ENCODE peak calls at places on chromosomes 2 and 18, in eight cellular contexts. V, X, W, S, A, D, U and J are unnamed samples.

GRCh38 chr18:62767321-62767720 is 52.0 kb downstream of the PHLPP1 start:
- DNase-seq in W (peak), D (no peak), V (peak), A (no peak), X (no peak), U (no peak), S (no peak), J (no peak)

GRCh38 chr2:189685540-189686229 is 11.2 kb downstream of the ANKAR start:
- DNase-seq in A (peak), V (peak), S (no peak), W (peak), X (no peak), U (peak), D (peak), J (peak)

GRCh38 chr2:135948642-135949355 is 36.6 kb downstream of the DARS1 start:
- DNase-seq in U (no peak), V (peak), A (no peak), S (no peak), D (no peak), X (no peak), W (peak), J (peak)

GRCh38 chr2:13284688-13285087 is 568.0 kb downstream of the TRIB2 start:
- DNase-seq in D (no peak), S (no peak), V (no peak), A (no peak), U (no peak), X (no peak), W (no peak), J (no peak)

GRCh38 chr2:65017335-65017734 is 28.1 kb downstream of the SLC1A4 start:
- DNase-seq in V (no peak), D (no peak), X (peak), U (no peak), W (no peak), S (no peak), A (peak), J (no peak)

GRCh38 chr2:129934044-129934822 is 45.2 kb upstream of the RAB6C start:
- DNase-seq in W (no peak), S (peak), A (no peak), X (no peak), U (no peak), D (no peak), V (no peak), J (no peak)

GRCh38 chr2:14626873-14627272 is 5.6 kb upstream of the LRATD1 start:
- DNase-seq in A (no peak), V (no peak), U (no peak), X (no peak), D (no peak), S (no peak), W (peak), J (no peak)

GRCh38 chr2:216464104-216464720 is 34.4 kb upstream of the RPL37A start:
- DNase-seq in S (no peak), U (no peak), X (peak), A (no peak), W (no peak), V (no peak), D (no peak), J (no peak)

GRCh38 chr2:203394519-203395227 is 66.5 kb downstream of the ABI2 start:
- DNase-seq in A (no peak), D (no peak), U (no peak), V (no peak), X (no peak), W (no peak), S (no peak), J (peak)

GRCh38 chr2:20448246-20449046 is 1.6 kb downstream of the RHOB start:
- DNase-seq in A (peak), U (no peak), D (no peak), V (peak), W (no peak), X (no peak), S (peak), J (peak)

GRCh38 chr18:23281626-23282436 is 146.5 kb downstream of the CABLES1 start:
- DNase-seq in V (no peak), D (no peak), A (no peak), W (peak), X (no peak), S (no peak), U (no peak), J (no peak)

GRCh38 chr2:12861344-12861942 is 144.7 kb downstream of the TRIB2 start:
- DNase-seq in X (no peak), U (no peak), V (peak), D (no peak), S (no peak), W (peak), A (no peak), J (peak)

GRCh38 chr2:173148520-173148919 is 72.9 kb downstream of the MAP3K20 start:
- DNase-seq in X (no peak), W (peak), U (no peak), V (no peak), S (no peak), D (no peak), A (no peak), J (no peak)

GRCh38 chr2:192978317-192978874 is 783.7 kb upstream of the TMEFF2 start:
- DNase-seq in A (no peak), V (no peak), S (no peak), U (no peak), D (no peak), W (no peak), X (no peak), J (no peak)

GRCh38 chr2:43467889-43468288 is 127.9 kb downstream of the THADA start:
- DNase-seq in U (no peak), X (no peak), D (no peak), V (peak), S (no peak), W (peak), A (no peak), J (peak)

GRCh38 chr2:16252251-16252650 is 311.9 kb downstream of the MYCN start:
- DNase-seq in X (no peak), D (no peak), W (no peak), S (no peak), A (no peak), U (no peak), V (no peak), J (no peak)

GRCh38 chr2:37833420-37833819 is 91.7 kb upstream of the RMDN2 start:
- DNase-seq in U (no peak), D (no peak), A (no peak), W (no peak), V (no peak), S (peak), X (no peak), J (no peak)

GRCh38 chr2:219457784-219458369 is 23.2 kb downstream of the SPEG start:
- DNase-seq in X (no peak), S (no peak), U (no peak), D (no peak), W (peak), A (no peak), V (no peak), J (no peak)

GRCh38 chr2:70726947-70727725 is 40.9 kb downstream of the ADD2 start:
- DNase-seq in X (no peak), S (no peak), D (no peak), W (peak), A (no peak), U (no peak), V (peak), J (no peak)

GRCh38 chr2:143259368-143259958 is 130.2 kb downstream of the ARHGAP15 start:
- DNase-seq in D (peak), X (peak), V (peak), U (peak), A (peak), S (peak), W (peak), J (peak)

GRCh38 chr2:203664029-203664755 is 42.2 kb upstream of the CD28 start:
- DNase-seq in U (no peak), A (no peak), W (peak), X (no peak), D (no peak), S (no peak), V (no peak), J (no peak)

GRCh38 chr2:232888099-232888836 is 18.2 kb downstream of the SNORC start:
- DNase-seq in W (no peak), X (no peak), S (peak), D (no peak), A (no peak), U (no peak), V (no peak), J (no peak)

GRCh38 chr2:149561309-149561926 is 26.2 kb downstream of the MMADHC start:
- DNase-seq in V (peak), X (no peak), A (no peak), D (no peak), U (no peak), S (no peak), W (peak), J (peak)

GRCh38 chr2:53593891-53594585 is 173.6 kb upstream of the CHAC2 start:
- DNase-seq in A (no peak), V (peak), W (peak), S (no peak), U (no peak), X (no peak), D (no peak), J (peak)

GRCh38 chr2:142188562-142188961 is 57.7 kb upstream of the LRP1B start:
- DNase-seq in X (no peak), U (no peak), D (no peak), A (no peak), W (peak), S (no peak), V (no peak), J (peak)

GRCh38 chr2:158031371-158031770 is 70.3 kb upstream of the UPP2 start:
- DNase-seq in U (no peak), S (no peak), D (no peak), V (no peak), X (no peak), W (no peak), A (no peak), J (no peak)

GRCh38 chr2:158038906-158039305 is 62.8 kb upstream of the UPP2 start:
- DNase-seq in S (no peak), A (no peak), X (no peak), V (no peak), W (no peak), D (no peak), U (no peak), J (no peak)

DNA sequence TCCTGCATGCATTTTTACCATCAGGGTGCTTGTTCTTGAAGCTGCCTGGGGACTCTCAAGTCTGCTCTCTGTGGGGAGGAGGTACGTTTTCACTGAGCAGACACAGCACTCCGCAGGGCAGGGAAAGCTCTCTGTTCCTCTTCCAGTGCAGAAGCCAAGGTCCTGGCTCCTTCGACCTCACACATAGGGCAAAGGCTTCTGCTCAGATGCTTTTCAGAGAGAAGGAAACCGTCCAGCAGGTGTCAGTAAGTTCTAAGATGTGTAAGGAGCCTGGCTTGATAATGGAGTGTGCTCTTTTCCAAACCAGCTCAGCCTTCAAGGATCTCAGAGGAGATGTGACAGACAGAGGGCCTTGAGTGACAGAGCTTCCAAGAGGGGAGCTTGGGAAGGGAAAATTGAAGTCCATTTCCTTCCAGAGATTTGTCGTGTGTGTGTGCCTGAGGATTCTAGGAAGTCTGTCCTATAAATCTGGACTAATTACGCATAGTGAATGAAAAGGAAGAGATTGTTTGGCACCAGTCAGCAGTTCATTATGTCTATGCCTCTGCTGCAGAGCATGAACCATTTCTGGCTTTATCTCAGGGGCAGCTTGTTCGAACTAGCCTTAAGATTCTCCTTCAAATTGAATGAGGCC is 67.4 kb upstream of the UPP2 start:
- DNase-seq in X (peak), S (no peak), U (no peak), D (no peak), W (peak), A (no peak), V (peak), J (peak)
- TF ChIP-seq CTCF in X (peak), S (no peak), U (peak), D (peak), W (peak), A (no peak), V (peak), J (peak)

DNA sequence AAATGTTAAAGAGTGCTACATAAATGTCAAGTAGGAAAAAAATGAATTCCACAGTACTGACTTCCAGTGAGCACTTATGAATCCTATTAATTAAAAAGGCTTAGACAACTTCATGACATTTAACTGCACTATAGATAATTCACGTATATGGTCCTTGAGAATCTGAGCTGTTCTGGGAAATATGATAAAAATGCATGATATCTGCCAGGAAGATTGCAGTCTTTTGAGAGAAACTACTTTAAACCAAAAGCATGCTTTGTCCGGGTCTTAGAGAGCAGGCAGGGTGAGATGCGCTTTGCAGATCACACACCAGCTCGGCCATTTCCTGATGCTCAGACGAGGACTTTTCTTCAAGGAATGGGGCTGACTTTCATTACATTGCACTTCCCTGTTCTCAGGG is 42.6 kb downstream of the CMPK2 start:
- DNase-seq in D (no peak), S (no peak), X (no peak), W (no peak), U (no peak), A (no peak), V (peak), J (peak)
- H3K4me3 ChIP-seq in D (no peak), S (no peak), X (no peak), W (no peak), U (no peak), A (no peak), V (no peak), J (no peak)

GRCh38 chr18:50928551-50928950 is 39.3 kb upstream of the ELAC1 start:
- DNase-seq in A (no peak), D (no peak), X (no peak), V (peak), U (no peak), S (no peak), W (no peak), J (no peak)
- TF ChIP-seq CTCF in A (no peak), D (no peak), X (no peak), V (no peak), U (no peak), S (no peak), W (no peak), J (no peak)

GRCh38 chr2:209771474-209772292 is at the start of gene UNC80:
- DNase-seq in X (peak), A (peak), S (peak), D (peak), U (peak), V (peak), W (peak), J (peak)

GRCh38 chr2:209763106-209763505 is 8.5 kb upstream of the UNC80 start:
- DNase-seq in W (no peak), S (no peak), A (no peak), X (no peak), U (no peak), D (no peak), V (no peak), J (no peak)

GRCh38 chr2:209766613-209767012 is 5.0 kb upstream of the UNC80 start:
- DNase-seq in X (no peak), V (no peak), A (no peak), S (no peak), U (no peak), D (no peak), W (no peak), J (no peak)

GRCh38 chr2:209768557-209768956 is 3.1 kb upstream of the UNC80 start:
- DNase-seq in D (no peak), V (no peak), X (no peak), W (no peak), A (no peak), S (no peak), U (no peak), J (no peak)

GRCh38 chr2:209767316-209767715 is 4.3 kb upstream of the UNC80 start:
- DNase-seq in A (no peak), X (no peak), W (no peak), S (no peak), V (no peak), D (no peak), U (no peak), J (no peak)
- H3K4me3 ChIP-seq in A (no peak), X (no peak), W (no peak), S (no peak), V (no peak), D (no peak), U (no peak), J (no peak)

GRCh38 chr2:137888845-137889244 is 75.4 kb upstream of the HNMT start:
- DNase-seq in W (peak), X (no peak), U (no peak), D (no peak), S (no peak), V (peak), A (peak), J (peak)
- TF ChIP-seq CTCF in W (peak), X (peak), U (no peak), D (peak), S (no peak), V (peak), A (no peak), J (peak)

GRCh38 chr18:7725897-7726296 is 158.8 kb downstream of the PTPRM start:
- DNase-seq in U (no peak), V (no peak), S (no peak), D (no peak), A (no peak), X (no peak), W (no peak), J (no peak)
- H3K4me3 ChIP-seq in U (no peak), V (no peak), S (no peak), D (no peak), A (no peak), X (no peak), W (no peak), J (no peak)

GRCh38 chr2:132034646-132035045 is 127.1 kb downstream of the ANKRD30BL start:
- DNase-seq in V (no peak), W (no peak), A (no peak), S (no peak), X (no peak), U (no peak), D (no peak), J (no peak)

GRCh38 chr2:132033949-132034348 is 127.8 kb downstream of the ANKRD30BL start:
- DNase-seq in X (no peak), W (no peak), D (no peak), S (no peak), U (no peak), V (no peak), A (no peak), J (no peak)

GRCh38 chr2:132033365-132033764 is 128.4 kb downstream of the ANKRD30BL start:
- DNase-seq in A (no peak), D (no peak), W (no peak), X (no peak), V (no peak), U (no peak), S (no peak), J (no peak)

GRCh38 chr2:132038179-132038882 is 123.4 kb downstream of the ANKRD30BL start:
- DNase-seq in X (no peak), A (no peak), S (no peak), V (peak), U (no peak), D (no peak), W (no peak), J (no peak)

DNA sequence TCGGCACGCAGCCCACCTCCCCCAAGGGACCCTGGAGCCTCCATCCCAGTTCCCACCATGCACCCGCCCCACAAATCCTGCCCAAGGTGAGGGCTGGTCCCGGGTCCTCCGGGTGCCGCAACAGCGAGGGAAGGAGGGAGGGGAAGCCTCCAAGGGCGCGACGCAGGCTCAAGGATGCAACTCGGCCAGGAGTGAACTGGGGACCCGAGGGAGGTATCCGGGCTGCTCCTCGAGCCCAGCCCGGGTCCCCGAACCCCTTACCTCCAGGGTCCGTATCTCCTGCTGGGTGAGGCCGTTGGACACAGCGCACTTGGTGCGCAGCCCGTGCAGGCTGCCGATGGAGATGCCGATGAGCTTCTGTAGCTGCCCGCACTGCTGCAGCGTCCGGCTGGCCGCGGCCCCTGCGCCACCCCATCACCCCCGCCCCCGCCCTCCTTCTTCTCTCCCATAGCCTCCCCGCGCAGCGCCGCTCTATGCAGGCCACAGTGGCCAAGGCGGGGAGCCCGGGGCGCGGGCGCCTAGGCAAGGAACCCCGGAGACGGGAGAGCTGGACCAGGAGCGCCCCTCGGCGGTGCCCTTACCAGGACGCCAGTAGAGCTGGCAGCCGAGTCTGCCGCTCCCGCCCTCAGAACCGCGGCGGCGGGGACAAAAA is 124.1 kb downstream of the ANKRD30BL start:
- DNase-seq in V (peak), D (no peak), U (peak), W (no peak), S (no peak), A (no peak), X (no peak), J (no peak)
- TF ChIP-seq CTCF in V (no peak), D (no peak), U (no peak), W (no peak), S (no peak), A (no peak), X (no peak), J (no peak)

DNA sequence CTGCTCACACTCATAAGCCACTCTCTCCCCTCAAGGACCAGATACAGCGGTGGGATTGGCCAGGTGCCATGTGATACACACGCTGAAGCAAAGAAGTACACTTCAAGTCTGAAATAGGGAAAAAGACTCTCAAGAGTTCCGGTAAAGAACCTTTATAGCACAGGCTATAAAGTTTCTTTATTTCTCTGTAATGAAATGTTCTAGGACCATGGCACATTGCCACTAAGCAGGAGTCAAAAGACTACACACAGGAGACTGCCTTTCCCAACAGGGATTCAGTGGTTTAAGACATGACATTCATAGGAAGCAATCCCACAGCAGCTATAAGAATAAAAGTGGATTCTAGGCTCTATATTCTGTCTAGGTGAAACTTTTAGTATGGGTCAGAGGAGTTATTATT is 133.4 kb upstream of the EPHA4 start:
- DNase-seq in X (no peak), U (no peak), W (no peak), V (no peak), S (no peak), D (no peak), A (no peak), J (no peak)
- H3K4me3 ChIP-seq in X (no peak), U (no peak), W (no peak), V (no peak), S (no peak), D (no peak), A (no peak), J (no peak)

DNA sequence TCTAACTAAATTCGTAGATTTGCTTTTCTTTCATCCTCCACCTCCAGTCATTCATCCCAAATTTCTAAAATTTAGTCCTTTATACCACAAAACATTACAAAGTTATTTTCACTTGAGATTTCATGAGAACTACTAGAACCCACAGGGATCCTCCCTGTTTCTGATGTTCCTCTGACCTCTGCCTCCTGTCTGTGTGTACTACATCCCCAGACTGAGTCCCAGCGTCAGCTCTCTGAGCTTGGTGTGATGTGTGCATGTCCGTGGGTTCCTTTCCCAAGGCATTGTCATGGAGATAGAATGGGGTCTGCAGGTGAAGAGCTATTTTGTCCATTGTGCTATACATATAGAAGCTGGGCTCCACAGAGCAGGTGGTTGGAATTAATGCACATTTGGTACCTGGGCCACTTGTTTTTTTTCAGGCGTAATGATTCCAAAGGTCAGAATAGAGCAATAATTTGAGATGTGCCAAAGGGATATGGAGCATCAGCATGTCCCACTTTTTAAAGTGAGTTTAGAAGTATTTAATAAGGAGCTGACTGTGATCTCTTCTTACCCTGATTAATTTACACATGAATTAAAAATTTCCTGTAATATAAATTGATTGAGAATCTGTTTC is 151.2 kb upstream of the BOD1L2 start:
- DNase-seq in V (no peak), S (no peak), X (no peak), W (no peak), U (no peak), D (no peak), A (no peak), J (no peak)
- TF ChIP-seq CTCF in V (no peak), S (no peak), X (no peak), W (no peak), U (no peak), D (no peak), A (no peak), J (peak)